ENCODE peak calls at places on chromosomes 6 and 20, in eight cellular contexts. S is GM06990, Y is left lung, L is neural crest cell, C is AG09319, N is heart right ventricle, O is IMR-90, J is breast epithelium. Z is an unnamed sample.

GRCh38 chr6:24721461-24722215 is 2.7 kb upstream of the C6orf62 start:
- DNase-seq in S (no peak), Y (peak; percentile 91), L (no peak), C (peak; percentile 63), N (peak; percentile 88), O (peak; percentile 86), J (no peak), Z (no peak)

GRCh38 chr6:21228411-21228810 is 365.1 kb upstream of the SOX4 start:
- DNase-seq in S (no peak), Y (no peak), L (no peak), C (no peak), N (no peak), O (peak; percentile 47), J (no peak), Z (no peak)

GRCh38 chr20:48621256-48622078 is 206.3 kb downstream of the PREX1 start:
- DNase-seq in S (no peak), Y (no peak), L (no peak), C (no peak), N (no peak), O (peak; percentile 4), J (no peak), Z (no peak)

GRCh38 chr6:112153926-112154621 is 66.7 kb downstream of the FAM229B start:
- DNase-seq in S (no peak), Y (no peak), L (no peak), C (no peak), N (no peak), O (peak; percentile 85), J (no peak), Z (no peak)

GRCh38 chr6:40550096-40550731 is 37.0 kb downstream of the LRFN2 start:
- DNase-seq in S (no peak), Y (no peak), L (peak; percentile 18), C (peak; percentile 25), N (peak; percentile 20), O (peak; percentile 59), J (no peak), Z (no peak)

GRCh38 chr6:37306624-37307222 is 47.1 kb upstream of the RNF8 start:
- DNase-seq in S (no peak), Y (no peak), L (no peak), C (no peak), N (no peak), O (no peak), J (no peak), Z (no peak)

GRCh38 chr20:50339196-50339901 is 148.7 kb downstream of the CEBPB start:
- DNase-seq in S (peak; percentile 36), Y (no peak), L (no peak), C (no peak), N (no peak), O (peak; percentile 69), J (peak; percentile 60), Z (no peak)

GRCh38 chr20:50645253-50646068 is 45.9 kb downstream of the RIPOR3 start:
- DNase-seq in S (no peak), Y (peak; percentile 67), L (no peak), C (peak; percentile 95), N (peak; percentile 75), O (peak; percentile 100), J (peak; percentile 93), Z (peak; percentile 64)

GRCh38 chr20:59958626-59959025 is 403 bp downstream of the CDH26 start:
- DNase-seq in S (no peak), Y (no peak), L (no peak), C (no peak), N (no peak), O (no peak), J (no peak), Z (no peak)

GRCh38 chr20:63371346-63371865 is 10.3 kb upstream of the CHRNA4 start:
- DNase-seq in S (no peak), Y (no peak), L (no peak), C (no peak), N (no peak), O (no peak), J (no peak), Z (no peak)

GRCh38 chr20:12847862-12848261 is 160.9 kb upstream of the SPTLC3 start:
- DNase-seq in S (no peak), Y (no peak), L (no peak), C (no peak), N (no peak), O (no peak), J (no peak), Z (no peak)

GRCh38 chr20:53222932-53223331 is 250.8 kb downstream of the TSHZ2 start:
- DNase-seq in S (no peak), Y (no peak), L (no peak), C (no peak), N (no peak), O (no peak), J (no peak), Z (no peak)

GRCh38 chr6:95596021-95596420 is 18.7 kb downstream of the MANEA start:
- DNase-seq in S (no peak), Y (no peak), L (no peak), C (no peak), N (no peak), O (no peak), J (no peak), Z (no peak)

GRCh38 chr6:167795874-167796667 is 30.6 kb upstream of the AFDN start:
- DNase-seq in S (no peak), Y (peak; percentile 37), L (no peak), C (no peak), N (peak; percentile 40), O (no peak), J (peak; percentile 57), Z (no peak)

GRCh38 chr6:139060332-139060731 is 31.8 kb downstream of the ABRACL start:
- DNase-seq in S (no peak), Y (no peak), L (no peak), C (peak; percentile 66), N (no peak), O (peak; percentile 79), J (no peak), Z (no peak)

GRCh38 chr6:105459884-105460283 is 57.0 kb upstream of the PREP start:
- DNase-seq in S (peak; percentile 20), Y (no peak), L (no peak), C (no peak), N (no peak), O (peak; percentile 35), J (no peak), Z (no peak)

GRCh38 chr6:105794263-105794662 is 291.9 kb upstream of the PRDM1 start:
- DNase-seq in S (no peak), Y (peak; percentile 77), L (no peak), C (no peak), N (peak; percentile 15), O (no peak), J (peak; percentile 54), Z (no peak)

GRCh38 chr6:146154197-146154596 is 125.3 kb downstream of the GRM1 start:
- DNase-seq in S (no peak), Y (no peak), L (no peak), C (no peak), N (no peak), O (no peak), J (no peak), Z (no peak)

GRCh38 chr6:27472182-27472616 is 706 bp downstream of the ZNF184 start:
- DNase-seq in S (no peak), Y (peak; percentile 62), L (peak; percentile 43), C (no peak), N (peak; percentile 51), O (peak; percentile 87), J (peak; percentile 35), Z (peak; percentile 66)

GRCh38 chr20:56760610-56761009 is 131.5 kb downstream of the TFAP2C start:
- DNase-seq in S (no peak), Y (no peak), L (no peak), C (no peak), N (no peak), O (no peak), J (no peak), Z (no peak)

GRCh38 chr6:170202416-170203135 is 88.3 kb downstream of the DLL1 start:
- DNase-seq in S (no peak), Y (no peak), L (no peak), C (no peak), N (no peak), O (no peak), J (peak; percentile 6), Z (no peak)

GRCh38 chr6:157291356-157291755 is 32.0 kb downstream of the TMEM242 start:
- DNase-seq in S (no peak), Y (no peak), L (no peak), C (no peak), N (no peak), O (no peak), J (no peak), Z (no peak)
- TF ChIP-seq CTCF in S (no peak), Y (no peak), L (no peak), C (no peak), N (no peak), O (no peak), J (no peak), Z (no peak)

DNA sequence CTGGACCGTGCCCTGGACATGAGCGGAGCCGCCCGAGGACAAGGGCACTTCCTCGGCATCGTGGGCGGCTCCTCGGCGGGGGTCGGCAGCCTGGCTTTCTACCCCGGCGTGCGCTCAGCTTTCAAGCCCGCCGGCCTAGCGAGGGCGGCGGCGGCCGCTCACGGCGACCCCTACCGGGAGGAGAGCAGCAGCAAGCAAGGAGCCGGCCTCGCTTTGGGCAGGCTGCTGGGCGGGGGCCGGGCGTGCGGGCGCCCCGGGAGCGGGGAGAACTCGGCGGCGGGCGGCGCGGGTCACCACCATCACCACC is 6.7 kb downstream of the PRDM13 start:
- DNase-seq in S (peak; percentile 76), Y (no peak), L (peak; percentile 57), C (no peak), N (no peak), O (peak; percentile 18), J (no peak), Z (peak; percentile 74)
- TF ChIP-seq CTCF in S (peak; percentile 38), Y (peak; percentile 26), L (peak; percentile 65), C (peak; percentile 40), N (peak; percentile 54), O (peak; percentile 35), J (no peak), Z (peak; percentile 49)

GRCh38 chr6:158661156-158661555 is 11.3 kb downstream of the SYTL3 start:
- DNase-seq in S (no peak), Y (no peak), L (no peak), C (no peak), N (no peak), O (no peak), J (no peak), Z (no peak)
- TF ChIP-seq CTCF in S (no peak), Y (no peak), L (no peak), C (no peak), N (no peak), O (no peak), J (no peak), Z (no peak)

DNA sequence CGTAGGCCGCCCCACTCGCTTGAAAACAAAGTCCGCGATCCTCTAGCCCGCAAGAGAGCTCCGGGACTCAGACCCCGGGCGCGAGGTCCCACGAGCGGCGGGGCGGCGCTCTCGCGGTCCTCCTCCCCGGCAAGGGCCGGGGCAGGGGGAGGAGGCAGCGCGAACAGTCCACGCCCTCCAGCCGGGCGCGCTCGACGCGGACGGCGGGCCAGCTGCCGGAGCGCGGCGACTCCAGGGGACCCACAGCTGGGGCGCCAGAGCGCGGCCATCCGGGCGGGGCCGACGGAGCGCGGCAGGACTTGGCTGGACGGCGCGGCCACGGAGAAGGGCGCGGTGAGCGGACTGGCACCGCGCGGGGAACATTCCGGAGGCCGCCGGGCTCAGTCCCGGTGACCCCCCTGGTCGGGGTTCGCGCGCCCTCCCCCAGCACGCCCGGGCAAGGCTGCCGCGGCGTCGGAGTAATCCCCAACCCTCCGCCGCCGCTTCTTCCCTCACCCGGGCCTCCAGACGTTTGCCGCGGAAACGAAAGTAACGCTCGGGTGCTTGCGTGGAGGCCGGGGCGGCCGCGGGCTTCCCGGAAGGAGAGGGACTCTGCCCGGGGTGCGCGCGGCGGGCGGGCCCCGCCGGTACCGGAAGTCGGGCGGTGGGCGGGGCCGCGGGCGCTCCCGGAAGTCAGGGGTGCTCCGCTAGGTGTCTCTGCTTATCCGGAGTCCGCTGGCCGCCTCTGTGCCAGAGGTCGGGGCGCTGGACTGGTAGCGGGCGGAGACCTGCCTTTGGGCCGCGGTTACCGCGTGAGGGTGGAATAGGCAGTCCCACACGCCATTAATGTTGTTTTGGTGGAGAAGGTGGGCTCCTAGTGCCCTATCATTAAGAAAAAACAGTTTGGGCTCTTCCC is at the start of gene RIPK1:
- DNase-seq in S (peak; percentile 97), Y (peak; percentile 94), L (peak; percentile 86), C (peak; percentile 74), N (peak; percentile 93), O (peak; percentile 84), J (peak; percentile 90), Z (peak; percentile 91)
- TF ChIP-seq CTCF in S (peak; percentile 38), Y (no peak), L (peak; percentile 40), C (peak; percentile 37), N (peak; percentile 30), O (peak; percentile 48), J (no peak), Z (no peak)